ENCODE peak calls at places on chromosomes 2 and 18, in eight cellular contexts. P is CD4-positive, alpha-beta T cell; H is HCT116; S is left ventricle myocardium inferior; U is lower leg skin; G is WTC11; J is Calu3; N is ascending aorta. X is an unnamed sample.

GRCh38 chr18:22173221-22173927 is 4.0 kb downstream of the GATA6 start:
- DNase-seq in P (no peak), H (no peak), S (no peak), U (no peak), G (no peak), J (no peak), N (no peak), X (no peak)

GRCh38 chr2:57207191-57207590 is 839.4 kb upstream of the VRK2 start:
- DNase-seq in P (no peak), H (no peak), S (no peak), U (no peak), G (no peak), J (no peak), N (no peak), X (no peak)

GRCh38 chr2:171158790-171159325 is 1.8 kb downstream of the TLK1 start:
- DNase-seq in P (no peak), H (no peak), S (no peak), U (no peak), G (no peak), J (no peak), N (no peak), X (no peak)

GRCh38 chr2:238724728-238725127 is 123.2 kb upstream of the TWIST2 start:
- DNase-seq in P (no peak), H (no peak), S (no peak), U (peak), G (no peak), J (no peak), N (no peak), X (no peak)

GRCh38 chr2:225773143-225773542 is 373.6 kb downstream of the NYAP2 start:
- DNase-seq in P (no peak), H (no peak), S (no peak), U (no peak), G (no peak), J (no peak), N (no peak), X (no peak)

GRCh38 chr2:36469701-36470100 is 114.1 kb downstream of the CRIM1 start:
- DNase-seq in P (no peak), H (no peak), S (no peak), U (no peak), G (no peak), J (no peak), N (no peak), X (no peak)

GRCh38 chr18:44231936-44232335 is 448.8 kb upstream of the SETBP1 start:
- DNase-seq in P (no peak), H (no peak), S (no peak), U (no peak), G (no peak), J (no peak), N (no peak), X (no peak)

GRCh38 chr18:28398491-28398890 is 221.6 kb upstream of the CDH2 start:
- DNase-seq in P (no peak), H (no peak), S (no peak), U (no peak), G (no peak), J (no peak), N (no peak), X (no peak)

GRCh38 chr18:7459851-7460774 is 107.0 kb upstream of the PTPRM start:
- DNase-seq in P (no peak), H (no peak), S (peak), U (no peak), G (no peak), J (no peak), N (no peak), X (no peak)

GRCh38 chr2:78293768-78294167 is 731.7 kb upstream of the REG3G start:
- DNase-seq in P (no peak), H (no peak), S (no peak), U (no peak), G (no peak), J (no peak), N (no peak), X (no peak)

GRCh38 chr18:45843019-45843418 is 17.5 kb downstream of the SIGLEC15 start:
- DNase-seq in P (no peak), H (no peak), S (no peak), U (no peak), G (no peak), J (no peak), N (no peak), X (no peak)

GRCh38 chr2:7707723-7708122 is 790.5 kb downstream of the RNF144A start:
- DNase-seq in P (no peak), H (no peak), S (no peak), U (no peak), G (no peak), J (no peak), N (no peak), X (no peak)

GRCh38 chr2:105442721-105443120 is 43.9 kb upstream of the FHL2 start:
- DNase-seq in P (no peak), H (no peak), S (no peak), U (no peak), G (no peak), J (no peak), N (no peak), X (no peak)

GRCh38 chr18:12598181-12598921 is 59.6 kb downstream of the SPIRE1 start:
- DNase-seq in P (no peak), H (no peak), S (no peak), U (no peak), G (no peak), J (no peak), N (no peak), X (no peak)

GRCh38 chr2:143361346-143361745 is 232.1 kb downstream of the ARHGAP15 start:
- DNase-seq in P (no peak), H (no peak), S (no peak), U (no peak), G (no peak), J (no peak), N (no peak), X (no peak)

GRCh38 chr2:45813003-45813601 is 161.6 kb downstream of the PRKCE start:
- DNase-seq in P (no peak), H (no peak), S (peak), U (no peak), G (no peak), J (no peak), N (no peak), X (no peak)

GRCh38 chr2:2683581-2683980 is 352.5 kb upstream of the MYT1L start:
- DNase-seq in P (no peak), H (no peak), S (no peak), U (no peak), G (no peak), J (no peak), N (no peak), X (no peak)

GRCh38 chr2:123518387-123518786 is 506.7 kb upstream of the CNTNAP5 start:
- DNase-seq in P (no peak), H (no peak), S (no peak), U (no peak), G (no peak), J (no peak), N (no peak), X (no peak)

GRCh38 chr2:132623096-132623839 is 46.7 kb downstream of the LYPD1 start:
- DNase-seq in P (no peak), H (no peak), S (no peak), U (no peak), G (no peak), J (no peak), N (no peak), X (no peak)

GRCh38 chr2:106269591-106270291 is 75.6 kb upstream of the UXS1 start:
- DNase-seq in P (peak), H (no peak), S (peak), U (peak), G (peak), J (peak), N (no peak), X (peak)

GRCh38 chr2:67311536-67311935 is 85.6 kb upstream of the ETAA1 start:
- DNase-seq in P (no peak), H (no peak), S (no peak), U (no peak), G (no peak), J (no peak), N (no peak), X (no peak)

GRCh38 chr2:109609352-109610024 is 4.3 kb downstream of the SEPTIN10 start:
- DNase-seq in P (no peak), H (peak), S (peak), U (no peak), G (no peak), J (no peak), N (no peak), X (no peak)

GRCh38 chr2:160010361-160011145 is 51.9 kb downstream of the PLA2R1 start:
- DNase-seq in P (no peak), H (no peak), S (no peak), U (no peak), G (no peak), J (no peak), N (no peak), X (no peak)

GRCh38 chr2:88866756-88867155 is 175.3 kb downstream of the RPIA start:
- DNase-seq in P (no peak), H (no peak), S (no peak), U (no peak), G (no peak), J (no peak), N (no peak), X (no peak)

GRCh38 chr18:39806519-39806918 is 2148.5 kb upstream of the PIK3C3 start:
- DNase-seq in P (no peak), H (no peak), S (no peak), U (no peak), G (no peak), J (no peak), N (no peak), X (no peak)

GRCh38 chr2:140627136-140627535 is 1503.7 kb downstream of the LRP1B start:
- DNase-seq in P (no peak), H (no peak), S (no peak), U (no peak), G (no peak), J (no peak), N (no peak), X (no peak)

GRCh38 chr2:43133708-43134570 is 92.5 kb downstream of the ZFP36L2 start:
- DNase-seq in P (peak), H (no peak), S (no peak), U (no peak), G (no peak), J (no peak), N (peak), X (peak)

GRCh38 chr18:79385749-79386341 is 9.9 kb upstream of the NFATC1 start:
- DNase-seq in P (no peak), H (no peak), S (no peak), U (no peak), G (no peak), J (no peak), N (no peak), X (no peak)

GRCh38 chr2:234548720-234549420 is 52.0 kb upstream of the ARL4C start:
- DNase-seq in P (no peak), H (no peak), S (no peak), U (peak), G (peak), J (no peak), N (no peak), X (no peak)

GRCh38 chr2:121816797-121817196 is 61.3 kb downstream of the TSN start:
- DNase-seq in P (no peak), H (no peak), S (no peak), U (no peak), G (no peak), J (no peak), N (no peak), X (no peak)

GRCh38 chr2:18545384-18545783 is 15.1 kb downstream of the RDH14 start:
- DNase-seq in P (no peak), H (no peak), S (no peak), U (no peak), G (no peak), J (no peak), N (no peak), X (no peak)

GRCh38 chr18:34659579-34660517 is 50.2 kb upstream of the DTNA start:
- DNase-seq in P (no peak), H (peak), S (peak), U (peak), G (peak), J (peak), N (peak), X (no peak)

GRCh38 chr2:1745171-1746023 is 1.1 kb upstream of the PXDN start:
- DNase-seq in P (no peak), H (no peak), S (no peak), U (peak), G (peak), J (no peak), N (peak), X (no peak)

GRCh38 chr18:34942276-34942675 is 98.9 kb upstream of the MAPRE2 start:
- DNase-seq in P (no peak), H (no peak), S (no peak), U (no peak), G (no peak), J (no peak), N (no peak), X (no peak)

GRCh38 chr2:136286423-136286822 is 168.5 kb upstream of the CXCR4 start:
- DNase-seq in P (no peak), H (no peak), S (no peak), U (no peak), G (no peak), J (no peak), N (no peak), X (no peak)

GRCh38 chr2:119491776-119492525 is 32.3 kb downstream of the SCTR start:
- DNase-seq in P (no peak), H (peak), S (no peak), U (no peak), G (no peak), J (peak), N (no peak), X (no peak)

GRCh38 chr2:42722328-42723190 is 41.4 kb downstream of the OXER1 start:
- DNase-seq in P (no peak), H (no peak), S (peak), U (peak), G (no peak), J (no peak), N (peak), X (peak)

GRCh38 chr2:96161785-96162367 is 16.6 kb upstream of the DUSP2 start:
- DNase-seq in P (no peak), H (no peak), S (no peak), U (no peak), G (no peak), J (no peak), N (no peak), X (no peak)

GRCh38 chr2:173090973-173091660 is 15.5 kb downstream of the MAP3K20 start:
- DNase-seq in P (no peak), H (no peak), S (peak), U (no peak), G (no peak), J (no peak), N (no peak), X (no peak)

GRCh38 chr2:232597362-232598079 is 35.9 kb upstream of the EFHD1 start:
- DNase-seq in P (no peak), H (no peak), S (no peak), U (no peak), G (no peak), J (no peak), N (no peak), X (no peak)

GRCh38 chr2:232588031-232588430 is 37.5 kb downstream of the EIF4E2 start:
- DNase-seq in P (no peak), H (no peak), S (no peak), U (no peak), G (no peak), J (no peak), N (no peak), X (no peak)

GRCh38 chr2:232588680-232589585 is 38.4 kb downstream of the EIF4E2 start:
- DNase-seq in P (no peak), H (no peak), S (peak), U (peak), G (no peak), J (peak), N (peak), X (no peak)

GRCh38 chr2:232593931-232594330 is 39.5 kb upstream of the EFHD1 start:
- DNase-seq in P (no peak), H (no peak), S (no peak), U (no peak), G (no peak), J (no peak), N (no peak), X (no peak)

DNA sequence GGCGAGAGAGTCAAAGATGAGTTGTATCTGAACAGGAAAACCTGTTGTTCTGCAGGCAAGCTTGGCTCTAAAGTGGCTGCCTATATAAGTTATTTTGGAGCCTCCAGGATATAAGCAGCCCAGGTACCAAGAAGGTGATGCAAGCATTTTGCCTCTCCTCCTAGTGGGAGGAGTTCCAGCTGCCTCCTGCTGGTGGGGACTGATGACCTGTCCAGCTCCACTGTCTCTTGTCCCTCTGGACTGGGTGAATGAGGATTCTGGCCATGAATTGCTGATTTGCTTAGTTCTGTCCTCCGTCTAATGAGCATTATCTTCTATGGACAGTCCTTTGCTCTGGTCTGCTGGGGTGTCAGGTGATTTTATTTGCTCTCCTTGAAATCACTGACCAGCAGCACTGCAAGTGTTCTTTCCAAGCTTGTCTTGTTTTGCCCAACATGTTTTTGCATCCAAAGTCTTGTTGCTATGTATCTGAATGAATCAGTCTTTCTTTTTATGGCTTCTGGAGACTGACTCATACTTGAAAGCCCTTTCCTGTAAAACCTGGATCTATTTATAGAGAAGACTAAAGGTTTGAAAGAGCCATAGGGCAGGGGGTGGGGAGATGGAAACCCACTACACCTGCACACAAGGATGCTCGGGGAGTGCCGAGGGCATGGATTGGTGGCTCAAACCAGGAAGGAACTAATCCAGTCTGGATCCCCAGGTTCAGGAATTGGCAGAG is 40.6 kb upstream of the EFHD1 start:
- DNase-seq in P (no peak), H (peak), S (no peak), U (no peak), G (no peak), J (peak), N (no peak), X (no peak)
- TF ChIP-seq CTCF in P (no peak), H (peak), S (no peak), U (no peak), G (no peak), J (peak), N (no peak), X (no peak)

GRCh38 chr2:174222154-174222553 is 26.2 kb downstream of the OLA1 start:
- DNase-seq in P (no peak), H (no peak), S (no peak), U (no peak), G (no peak), J (no peak), N (no peak), X (no peak)
- TF ChIP-seq CTCF in P (no peak), H (no peak), S (no peak), U (no peak), G (no peak), J (no peak), N (no peak), X (no peak)

GRCh38 chr2:9237831-9238230 is 31.2 kb downstream of the ASAP2 start:
- DNase-seq in P (no peak), H (no peak), S (no peak), U (no peak), G (no peak), J (no peak), N (peak), X (no peak)

GRCh38 chr2:9236867-9237266 is 30.3 kb downstream of the ASAP2 start:
- DNase-seq in P (no peak), H (no peak), S (peak), U (no peak), G (no peak), J (peak), N (peak), X (no peak)

GRCh38 chr2:9240745-9241144 is 34.1 kb downstream of the ASAP2 start:
- DNase-seq in P (no peak), H (no peak), S (no peak), U (no peak), G (no peak), J (no peak), N (peak), X (no peak)

GRCh38 chr2:9238927-9239326 is 32.3 kb downstream of the ASAP2 start:
- DNase-seq in P (no peak), H (no peak), S (no peak), U (no peak), G (no peak), J (no peak), N (peak), X (no peak)

DNA sequence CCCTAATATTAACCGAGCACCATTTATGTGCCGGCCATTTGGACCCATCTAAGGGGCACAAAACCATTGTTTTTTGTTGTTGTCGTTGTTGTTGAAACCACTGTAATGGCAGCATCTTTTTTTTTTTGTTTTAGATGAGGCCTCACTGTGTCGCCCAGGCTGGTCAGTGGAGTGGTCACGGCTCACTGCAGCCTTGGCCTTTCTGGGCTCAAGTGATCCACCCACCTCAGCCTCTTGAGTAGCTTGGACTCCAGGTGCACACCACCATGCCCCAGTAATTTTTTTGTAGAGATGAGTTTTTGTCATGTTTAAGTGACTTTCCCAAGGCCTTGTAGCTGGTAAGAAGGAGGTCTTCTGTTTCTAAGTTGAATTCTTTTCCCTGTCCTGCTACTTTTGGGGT is 33.0 kb downstream of the ASAP2 start:
- DNase-seq in P (no peak), H (no peak), S (no peak), U (no peak), G (no peak), J (no peak), N (peak), X (no peak)
- TF ChIP-seq CTCF in P (no peak), H (no peak), S (no peak), U (no peak), G (no peak), J (no peak), N (no peak), X (no peak)

GRCh38 chr2:38168710-38169480 is 92.9 kb upstream of the CYP1B1 start:
- DNase-seq in P (no peak), H (no peak), S (no peak), U (no peak), G (no peak), J (no peak), N (no peak), X (no peak)
- TF ChIP-seq CTCF in P (no peak), H (no peak), S (no peak), U (no peak), G (no peak), J (no peak), N (no peak), X (no peak)

GRCh38 chr2:157989227-157989626 is 112.4 kb upstream of the UPP2 start:
- DNase-seq in P (no peak), H (no peak), S (no peak), U (no peak), G (no peak), J (no peak), N (no peak), X (no peak)
- TF ChIP-seq CTCF in P (no peak), H (no peak), S (peak), U (no peak), G (no peak), J (no peak), N (no peak), X (no peak)

DNA sequence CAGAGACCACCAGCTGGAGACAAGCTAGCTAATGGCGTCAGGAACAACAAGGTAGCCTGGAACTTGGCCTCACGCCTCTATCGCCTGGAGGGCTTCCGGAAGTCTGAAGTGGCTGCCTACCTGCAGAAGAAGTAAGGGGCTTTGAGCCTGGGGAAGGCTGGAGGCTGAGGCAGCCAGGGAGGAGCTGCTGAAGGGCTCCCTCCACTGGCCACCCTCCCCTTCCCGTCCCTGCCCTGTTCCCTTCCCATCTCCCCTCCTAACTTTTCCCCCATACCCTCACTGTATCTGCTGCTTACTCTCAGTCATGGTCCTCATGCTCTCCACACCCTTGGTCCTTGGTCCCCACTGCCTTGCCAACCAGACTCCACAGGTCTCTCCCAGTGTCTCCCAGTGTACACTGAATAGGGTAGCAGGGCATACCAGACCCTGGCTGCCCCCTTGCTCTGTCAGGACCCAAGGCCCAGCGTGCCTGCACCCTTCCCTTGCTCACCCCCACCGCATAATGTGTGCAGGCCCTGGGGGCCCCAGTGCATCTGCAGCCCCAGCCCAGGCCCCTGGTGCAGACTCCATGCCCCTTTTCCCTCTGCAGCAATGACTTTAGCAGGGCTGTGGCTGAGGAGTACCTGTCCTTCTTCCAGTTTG is 18.8 kb downstream of the PSD4 start:
- DNase-seq in P (no peak), H (no peak), S (no peak), U (no peak), G (peak), J (no peak), N (no peak), X (no peak)
- TF ChIP-seq CTCF in P (no peak), H (no peak), S (no peak), U (no peak), G (no peak), J (no peak), N (no peak), X (peak)